ENCODE peak calls at places on chromosomes 6 and 20, in four cellular contexts. One of them, this sample, is unnamed. For H3K27me3, the result is how much of the 10 kb centered on the place peaks cover.

GRCh38 chr6:114534813-114535212 is 192.0 kb upstream of the HS3ST5 start:
- DNase-seq in CD4-positive, alpha-beta memory T cell: no peak
- DNase-seq in GM12878: no peak
- DNase-seq in ovary: no peak
- DNase-seq in this sample: no peak

GRCh38 chr6:132401120-132401940 is at the start of gene MOXD1:
- DNase-seq in GM12878: no peak
- DNase-seq in CD4-positive, alpha-beta memory T cell: no peak
- DNase-seq in ovary: no peak
- DNase-seq in this sample: peak

GRCh38 chr6:692356-692851 is 535 bp downstream of the EXOC2 start:
- DNase-seq in GM12878: peak
- DNase-seq in CD4-positive, alpha-beta memory T cell: peak
- DNase-seq in ovary: peak
- DNase-seq in this sample: peak

GRCh38 chr6:67102743-67103142 is 1395.7 kb upstream of the EYS start:
- DNase-seq in ovary: no peak
- DNase-seq in CD4-positive, alpha-beta memory T cell: no peak
- DNase-seq in GM12878: no peak
- DNase-seq in this sample: no peak

GRCh38 chr20:19789009-19789408 is 31.0 kb downstream of the RIN2 start:
- DNase-seq in ovary: no peak
- DNase-seq in GM12878: no peak
- DNase-seq in CD4-positive, alpha-beta memory T cell: no peak
- DNase-seq in this sample: no peak

GRCh38 chr6:75204222-75204958 is 1.5 kb downstream of the COL12A1 start:
- DNase-seq in GM12878: no peak
- DNase-seq in CD4-positive, alpha-beta memory T cell: no peak
- DNase-seq in ovary: peak
- DNase-seq in this sample: peak

GRCh38 chr20:33791959-33792597 is 19.1 kb upstream of the CHMP4B start:
- DNase-seq in GM12878: no peak
- DNase-seq in ovary: peak
- DNase-seq in CD4-positive, alpha-beta memory T cell: peak
- DNase-seq in this sample: peak

GRCh38 chr20:10637563-10637962 is 36.2 kb downstream of the JAG1 start:
- DNase-seq in GM12878: no peak
- DNase-seq in ovary: no peak
- DNase-seq in CD4-positive, alpha-beta memory T cell: no peak
- DNase-seq in this sample: no peak

GRCh38 chr20:53413188-53413631 is 180.4 kb downstream of the ZNF217 start:
- DNase-seq in ovary: peak
- DNase-seq in CD4-positive, alpha-beta memory T cell: peak
- DNase-seq in GM12878: peak
- DNase-seq in this sample: no peak

GRCh38 chr6:101083533-101084172 is 202.5 kb upstream of the ASCC3 start:
- DNase-seq in CD4-positive, alpha-beta memory T cell: no peak
- DNase-seq in ovary: no peak
- DNase-seq in GM12878: no peak
- DNase-seq in this sample: no peak

GRCh38 chr20:20241966-20242365 is 125.9 kb upstream of the INSM1 start:
- DNase-seq in CD4-positive, alpha-beta memory T cell: no peak
- DNase-seq in GM12878: no peak
- DNase-seq in ovary: no peak
- DNase-seq in this sample: no peak

GRCh38 chr20:53643031-53643832 is 49.6 kb upstream of the ZNF217 start:
- DNase-seq in ovary: no peak
- DNase-seq in CD4-positive, alpha-beta memory T cell: peak
- DNase-seq in GM12878: peak
- DNase-seq in this sample: no peak

GRCh38 chr6:81875776-81876293 is 123.4 kb upstream of the TENT5A start:
- DNase-seq in ovary: no peak
- DNase-seq in GM12878: no peak
- DNase-seq in CD4-positive, alpha-beta memory T cell: no peak
- DNase-seq in this sample: no peak

GRCh38 chr20:7505152-7505834 is 435.0 kb downstream of the HAO1 start:
- DNase-seq in GM12878: no peak
- DNase-seq in ovary: no peak
- DNase-seq in CD4-positive, alpha-beta memory T cell: no peak
- DNase-seq in this sample: no peak

GRCh38 chr6:170230520-170231390 is 60.1 kb downstream of the DLL1 start:
- DNase-seq in ovary: no peak
- DNase-seq in CD4-positive, alpha-beta memory T cell: no peak
- DNase-seq in GM12878: no peak
- DNase-seq in this sample: no peak

GRCh38 chr20:1472556-1473243 is 6.1 kb upstream of the NSFL1C start:
- DNase-seq in GM12878: no peak
- DNase-seq in CD4-positive, alpha-beta memory T cell: no peak
- DNase-seq in ovary: no peak
- DNase-seq in this sample: no peak

GRCh38 chr6:65633516-65633915 is 73.5 kb downstream of the EYS start:
- DNase-seq in ovary: no peak
- DNase-seq in GM12878: no peak
- DNase-seq in CD4-positive, alpha-beta memory T cell: no peak
- DNase-seq in this sample: no peak

GRCh38 chr6:126140015-126140414 is 153.7 kb downstream of the TRMT11 start:
- DNase-seq in ovary: no peak
- DNase-seq in CD4-positive, alpha-beta memory T cell: no peak
- DNase-seq in GM12878: no peak
- DNase-seq in this sample: no peak

GRCh38 chr6:156396068-156396771 is 381.0 kb upstream of the ARID1B start:
- DNase-seq in ovary: no peak
- DNase-seq in GM12878: peak
- DNase-seq in CD4-positive, alpha-beta memory T cell: peak
- DNase-seq in this sample: no peak

GRCh38 chr20:32456869-32457421 is 98.8 kb downstream of the ASXL1 start:
- DNase-seq in CD4-positive, alpha-beta memory T cell: no peak
- DNase-seq in GM12878: no peak
- DNase-seq in ovary: peak
- DNase-seq in this sample: peak

GRCh38 chr6:21856096-21856825 is 262.7 kb downstream of the SOX4 start:
- DNase-seq in ovary: no peak
- DNase-seq in GM12878: no peak
- DNase-seq in CD4-positive, alpha-beta memory T cell: no peak
- DNase-seq in this sample: no peak

GRCh38 chr6:2666906-2667575 is 83.7 kb downstream of the MYLK4 start:
- DNase-seq in CD4-positive, alpha-beta memory T cell: no peak
- DNase-seq in ovary: no peak
- DNase-seq in GM12878: no peak
- DNase-seq in this sample: no peak

GRCh38 chr6:146931214-146931613 is 273.0 kb upstream of the STXBP5 start:
- DNase-seq in GM12878: no peak
- DNase-seq in CD4-positive, alpha-beta memory T cell: no peak
- DNase-seq in ovary: no peak
- DNase-seq in this sample: no peak

GRCh38 chr6:36958775-36959554 is 4.4 kb downstream of the PI16 start:
- DNase-seq in GM12878: no peak
- DNase-seq in CD4-positive, alpha-beta memory T cell: no peak
- DNase-seq in ovary: no peak
- DNase-seq in this sample: no peak

GRCh38 chr6:143745160-143746133 is 67.7 kb downstream of the PHACTR2 start:
- DNase-seq in ovary: peak
- DNase-seq in CD4-positive, alpha-beta memory T cell: no peak
- DNase-seq in GM12878: no peak
- DNase-seq in this sample: no peak

GRCh38 chr6:38646166-38646565 is 6.4 kb upstream of the BTBD9 start:
- DNase-seq in ovary: no peak
- DNase-seq in GM12878: no peak
- DNase-seq in CD4-positive, alpha-beta memory T cell: no peak
- DNase-seq in this sample: no peak

GRCh38 chr6:56144538-56145324 is 102.6 kb downstream of the COL21A1 start:
- DNase-seq in ovary: no peak
- DNase-seq in CD4-positive, alpha-beta memory T cell: no peak
- DNase-seq in GM12878: no peak
- DNase-seq in this sample: no peak

DNA sequence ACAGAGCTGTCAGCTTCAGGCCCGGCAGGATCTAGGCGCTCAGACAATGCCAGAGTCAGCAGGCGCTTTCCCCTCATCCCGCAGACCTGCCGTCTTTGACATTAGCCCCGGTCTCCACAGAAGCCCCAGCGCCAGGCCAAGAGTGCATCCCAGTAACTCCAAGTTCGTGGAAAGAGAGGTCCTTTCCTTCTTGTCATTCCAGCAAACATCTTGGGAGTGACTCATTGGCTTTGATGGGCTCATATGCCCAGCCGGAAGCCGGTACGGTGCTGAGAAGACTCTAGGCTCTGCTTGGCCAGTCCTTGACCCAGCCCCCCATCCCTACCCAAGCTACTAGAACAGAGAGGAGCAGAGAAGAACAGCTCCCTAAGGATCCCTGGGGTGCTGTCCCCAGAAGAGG is 260.8 kb downstream of the TAF4 start:
- DNase-seq in GM12878: no peak
- DNase-seq in CD4-positive, alpha-beta memory T cell: no peak
- DNase-seq in ovary: no peak
- DNase-seq in this sample: no peak
- H3K27me3 ChIP-seq in GM12878: under half
- H3K27me3 ChIP-seq in CD4-positive, alpha-beta memory T cell: under half
- H3K27me3 ChIP-seq in ovary: under half
- H3K27me3 ChIP-seq in this sample: under half

GRCh38 chr6:3912366-3913076 is 63.3 kb downstream of the FAM50B start:
- DNase-seq in GM12878: no peak
- DNase-seq in ovary: no peak
- DNase-seq in CD4-positive, alpha-beta memory T cell: no peak
- DNase-seq in this sample: no peak
- H3K27me3 ChIP-seq in GM12878: under half
- H3K27me3 ChIP-seq in ovary: under half
- H3K27me3 ChIP-seq in CD4-positive, alpha-beta memory T cell: under half
- H3K27me3 ChIP-seq in this sample: under half

DNA sequence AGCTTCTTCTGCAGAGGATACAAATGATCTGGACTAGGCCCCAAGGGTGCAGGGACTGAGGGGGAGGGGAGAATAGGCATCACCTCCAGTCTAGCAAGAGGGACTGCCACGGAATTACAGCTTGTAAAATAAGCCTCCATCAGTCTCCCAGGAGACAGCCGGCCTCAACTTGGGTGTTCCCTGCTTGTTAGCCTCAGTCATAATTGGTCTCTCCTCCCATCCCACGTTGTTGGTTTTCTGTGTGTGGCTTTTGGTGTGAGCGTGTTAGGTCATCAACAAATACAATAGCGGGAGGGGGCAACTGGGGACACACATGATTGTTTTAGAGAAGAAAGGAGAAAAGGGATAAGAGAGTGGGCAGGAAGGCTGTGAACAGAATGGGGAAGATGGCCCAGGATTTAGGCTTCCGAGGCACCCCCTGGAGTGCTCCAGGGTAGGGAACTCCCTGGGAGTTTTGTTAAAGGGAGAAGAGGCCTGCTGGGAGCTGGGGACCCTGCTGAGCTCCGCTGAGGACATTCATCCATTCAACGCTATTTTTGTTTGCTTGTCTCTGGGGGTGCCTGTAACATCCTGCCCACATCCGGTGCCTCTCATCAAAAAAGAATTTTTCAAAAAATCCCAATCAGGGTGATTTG is 9.2 kb downstream of the FOXA2 start:
- DNase-seq in ovary: no peak
- DNase-seq in CD4-positive, alpha-beta memory T cell: no peak
- DNase-seq in GM12878: no peak
- DNase-seq in this sample: no peak
- H3K27me3 ChIP-seq in ovary: under half
- H3K27me3 ChIP-seq in CD4-positive, alpha-beta memory T cell: under half
- H3K27me3 ChIP-seq in GM12878: under half
- H3K27me3 ChIP-seq in this sample: half or more

GRCh38 chr6:128759901-128760300 is 123.0 kb upstream of the LAMA2 start:
- DNase-seq in CD4-positive, alpha-beta memory T cell: no peak
- DNase-seq in ovary: no peak
- DNase-seq in GM12878: no peak
- DNase-seq in this sample: no peak

GRCh38 chr6:128754658-128755256 is 128.2 kb upstream of the LAMA2 start:
- DNase-seq in CD4-positive, alpha-beta memory T cell: no peak
- DNase-seq in ovary: no peak
- DNase-seq in GM12878: peak
- DNase-seq in this sample: no peak

GRCh38 chr6:128757961-128758360 is 125.0 kb upstream of the LAMA2 start:
- DNase-seq in CD4-positive, alpha-beta memory T cell: no peak
- DNase-seq in GM12878: no peak
- DNase-seq in ovary: no peak
- DNase-seq in this sample: no peak

GRCh38 chr6:128763599-128764300 is 119.2 kb upstream of the LAMA2 start:
- DNase-seq in GM12878: no peak
- DNase-seq in ovary: no peak
- DNase-seq in CD4-positive, alpha-beta memory T cell: no peak
- DNase-seq in this sample: no peak

DNA sequence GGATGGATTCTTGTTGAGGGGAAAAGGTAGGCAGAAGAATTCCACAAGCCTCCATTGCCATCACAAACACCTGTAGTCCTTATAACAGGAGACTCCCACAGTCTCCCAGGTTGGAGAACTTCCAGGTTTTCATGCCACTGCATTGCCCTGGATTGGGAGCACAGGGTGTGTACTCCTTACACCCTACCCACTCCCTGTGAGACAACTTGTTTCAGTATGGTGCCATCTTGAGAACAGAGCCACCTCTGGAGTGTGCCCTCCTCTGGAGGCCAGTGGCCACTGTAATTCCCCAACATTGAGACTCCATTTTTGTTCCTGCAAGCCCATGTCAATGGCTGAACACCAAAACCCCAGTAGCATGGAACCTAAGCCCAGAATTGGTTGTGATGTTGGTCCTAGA is 123.5 kb upstream of the LAMA2 start:
- DNase-seq in ovary: no peak
- DNase-seq in GM12878: no peak
- DNase-seq in CD4-positive, alpha-beta memory T cell: no peak
- DNase-seq in this sample: no peak
- H3K27me3 ChIP-seq in ovary: under half
- H3K27me3 ChIP-seq in GM12878: under half
- H3K27me3 ChIP-seq in CD4-positive, alpha-beta memory T cell: under half
- H3K27me3 ChIP-seq in this sample: under half

GRCh38 chr20:62479218-62479617 is 3.4 kb upstream of the GATA5 start:
- DNase-seq in ovary: no peak
- DNase-seq in GM12878: no peak
- DNase-seq in CD4-positive, alpha-beta memory T cell: no peak
- DNase-seq in this sample: no peak
- H3K27me3 ChIP-seq in ovary: under half
- H3K27me3 ChIP-seq in GM12878: under half
- H3K27me3 ChIP-seq in CD4-positive, alpha-beta memory T cell: under half
- H3K27me3 ChIP-seq in this sample: under half

GRCh38 chr6:26739811-26740210 is 80.3 kb upstream of the ZNF322 start:
- DNase-seq in GM12878: no peak
- DNase-seq in CD4-positive, alpha-beta memory T cell: no peak
- DNase-seq in ovary: no peak
- DNase-seq in this sample: no peak
- H3K27me3 ChIP-seq in GM12878: under half
- H3K27me3 ChIP-seq in CD4-positive, alpha-beta memory T cell: under half
- H3K27me3 ChIP-seq in ovary: under half
- H3K27me3 ChIP-seq in this sample: under half

GRCh38 chr20:63317061-63317460 is 24.1 kb downstream of the COL20A1 start:
- DNase-seq in GM12878: no peak
- DNase-seq in CD4-positive, alpha-beta memory T cell: no peak
- DNase-seq in ovary: no peak
- DNase-seq in this sample: no peak
- H3K27me3 ChIP-seq in GM12878: under half
- H3K27me3 ChIP-seq in CD4-positive, alpha-beta memory T cell: under half
- H3K27me3 ChIP-seq in ovary: under half
- H3K27me3 ChIP-seq in this sample: under half